ENCODE peak calls at places on chromosome 20, in ten cellular contexts. N is T-cell, S is uterus, E is left ventricle myocardium inferior, J is RPMI7951, C is stomach, V is NCI-H1694 treated with DMSO at 0.1 percent for 48 hours, K is AG08396, D is D341Med, A is glutamatergic neuron. P is an unnamed sample.

GRCh38 chr20:58618694-58619540 is 32.2 kb upstream of the STX16 start:
- DNase-seq in N (no peak), S (no peak), E (no peak), J (no peak), C (no peak), V (no peak), K (peak), D (no peak), A (peak), P (peak)

GRCh38 chr20:56430471-56430870 is 18.4 kb downstream of the CASS4 start:
- DNase-seq in N (no peak), S (no peak), E (no peak), J (no peak), C (no peak), V (no peak), K (peak), D (no peak), A (no peak), P (no peak)

GRCh38 chr20:52047811-52048302 is 143.7 kb downstream of the ZFP64 start:
- DNase-seq in N (no peak), S (no peak), E (no peak), J (no peak), C (no peak), V (no peak), K (no peak), D (no peak), A (no peak), P (peak)

GRCh38 chr20:1242530-1242929 is 16.7 kb downstream of the RAD21L1 start:
- DNase-seq in N (no peak), S (no peak), E (no peak), J (peak), C (no peak), V (no peak), K (peak), D (no peak), A (no peak), P (peak)

GRCh38 chr20:53891306-53891894 is 179.0 kb downstream of the BCAS1 start:
- DNase-seq in N (no peak), S (no peak), E (no peak), J (peak), C (no peak), V (no peak), K (no peak), D (no peak), A (no peak), P (no peak)

GRCh38 chr20:46206025-46206424 is 87.9 kb downstream of the CD40 start:
- DNase-seq in N (no peak), S (no peak), E (peak), J (peak), C (peak), V (no peak), K (peak), D (no peak), A (no peak), P (peak)

GRCh38 chr20:47500554-47500953 is 1.1 kb upstream of the NCOA3 start:
- DNase-seq in N (no peak), S (no peak), E (no peak), J (no peak), C (no peak), V (no peak), K (no peak), D (no peak), A (no peak), P (no peak)

GRCh38 chr20:44646023-44646640 is 5.4 kb downstream of the ADA start:
- DNase-seq in N (no peak), S (no peak), E (no peak), J (peak), C (no peak), V (no peak), K (no peak), D (no peak), A (no peak), P (peak)

GRCh38 chr20:19249515-19249914 is 37.1 kb downstream of the SLC24A3 start:
- DNase-seq in N (no peak), S (peak), E (no peak), J (peak), C (no peak), V (no peak), K (no peak), D (no peak), A (no peak), P (peak)

GRCh38 chr20:49281059-49281912 is 3.4 kb upstream of the ZNFX1 start:
- DNase-seq in N (no peak), S (no peak), E (no peak), J (no peak), C (no peak), V (no peak), K (no peak), D (no peak), A (no peak), P (no peak)

GRCh38 chr20:6045566-6045965 is 8.3 kb downstream of the LRRN4 start:
- DNase-seq in N (no peak), S (no peak), E (no peak), J (peak), C (no peak), V (no peak), K (peak), D (no peak), A (no peak), P (no peak)

GRCh38 chr20:63857751-63858392 is 3.4 kb upstream of the ABHD16B start:
- DNase-seq in N (no peak), S (no peak), E (peak), J (peak), C (no peak), V (no peak), K (no peak), D (no peak), A (no peak), P (no peak)

GRCh38 chr20:59043698-59044097 is 1.1 kb upstream of the PRELID3B start:
- DNase-seq in N (no peak), S (no peak), E (no peak), J (peak), C (no peak), V (no peak), K (no peak), D (no peak), A (no peak), P (peak)

GRCh38 chr20:17636523-17637412 is 45.3 kb downstream of the RRBP1 start:
- DNase-seq in N (no peak), S (no peak), E (no peak), J (no peak), C (no peak), V (peak), K (peak), D (no peak), A (peak), P (no peak)

GRCh38 chr20:12837646-12838045 is 171.1 kb upstream of the SPTLC3 start:
- DNase-seq in N (no peak), S (no peak), E (no peak), J (no peak), C (no peak), V (no peak), K (no peak), D (no peak), A (no peak), P (no peak)

GRCh38 chr20:1500496-1500895 is 9.3 kb upstream of the SIRPB2 start:
- DNase-seq in N (no peak), S (no peak), E (no peak), J (no peak), C (no peak), V (no peak), K (no peak), D (no peak), A (no peak), P (no peak)

GRCh38 chr20:23257848-23258746 is 92.5 kb upstream of the NXT1 start:
- DNase-seq in N (no peak), S (peak), E (no peak), J (peak), C (no peak), V (no peak), K (peak), D (no peak), A (no peak), P (peak)

GRCh38 chr20:64162239-64162621 is 2.0 kb upstream of the MYT1 start:
- DNase-seq in N (no peak), S (no peak), E (no peak), J (no peak), C (no peak), V (no peak), K (no peak), D (no peak), A (peak), P (no peak)

GRCh38 chr20:59751075-59751711 is 146.9 kb downstream of the PHACTR3 start:
- DNase-seq in N (no peak), S (peak), E (peak), J (peak), C (peak), V (no peak), K (peak), D (peak), A (peak), P (peak)

GRCh38 chr20:33159713-33160112 is 8.2 kb upstream of the BPIFA2 start:
- DNase-seq in N (no peak), S (no peak), E (no peak), J (no peak), C (no peak), V (no peak), K (no peak), D (no peak), A (no peak), P (no peak)

GRCh38 chr20:60126975-60127374 is 168.8 kb downstream of the CDH26 start:
- DNase-seq in N (no peak), S (no peak), E (no peak), J (no peak), C (no peak), V (no peak), K (no peak), D (no peak), A (no peak), P (no peak)

GRCh38 chr20:23106271-23106851 is 20.2 kb upstream of the CD93 start:
- DNase-seq in N (no peak), S (no peak), E (no peak), J (peak), C (no peak), V (no peak), K (peak), D (no peak), A (no peak), P (no peak)

GRCh38 chr20:24027229-24027628 is 38.6 kb upstream of the GGTLC1 start:
- DNase-seq in N (peak), S (peak), E (peak), J (peak), C (peak), V (no peak), K (no peak), D (no peak), A (no peak), P (no peak)

GRCh38 chr20:61589055-61589385 is 337.0 kb downstream of the CDH4 start:
- DNase-seq in N (no peak), S (no peak), E (no peak), J (peak), C (no peak), V (no peak), K (peak), D (no peak), A (no peak), P (peak)

GRCh38 chr20:10537850-10538480 is 102.9 kb downstream of the SLX4IP start:
- DNase-seq in N (no peak), S (no peak), E (no peak), J (peak), C (no peak), V (no peak), K (no peak), D (no peak), A (no peak), P (peak)

GRCh38 chr20:4012631-4013030 is 2.7 kb downstream of the RNF24 start:
- DNase-seq in N (no peak), S (no peak), E (no peak), J (no peak), C (no peak), V (no peak), K (peak), D (no peak), A (no peak), P (no peak)

GRCh38 chr20:64212750-64213149 is 42.8 kb upstream of the PCMTD2 start:
- DNase-seq in N (no peak), S (peak), E (peak), J (no peak), C (peak), V (no peak), K (peak), D (no peak), A (no peak), P (peak)